ENCODE peak calls at places on chromosome 7, in seven cellular contexts. W, E, I, N, T, V and D are unnamed samples.

GRCh38 chr7:87413029-87413428 is 62.5 kb downstream of the ABCB4 start:
- DNase-seq in N (no peak), I (no peak), V (no peak), E (no peak), T (no peak), W (no peak), D (no peak)

GRCh38 chr7:63012633-63013183 is 985.9 kb upstream of the ZNF722 start:
- DNase-seq in I (no peak), E (no peak), W (no peak), T (no peak), V (no peak), N (no peak), D (no peak)

GRCh38 chr7:151663382-151664100 is 143.8 kb upstream of the RHEB start:
- DNase-seq in T (no peak), V (no peak), W (no peak), E (no peak), N (no peak), I (no peak), D (no peak)

GRCh38 chr7:117157121-117157870 is 165.6 kb downstream of the WNT2 start:
- DNase-seq in W (peak; percentile 32), T (no peak), E (no peak), N (peak; percentile 54), I (no peak), V (peak; percentile 37), D (peak; percentile 19)

GRCh38 chr7:92781117-92781720 is 55.2 kb downstream of the CDK6 start:
- DNase-seq in I (no peak), E (no peak), T (no peak), V (peak; percentile 45), N (peak; percentile 50), W (no peak), D (no peak)

GRCh38 chr7:46626261-46627037 is 705.4 kb upstream of the IGFBP3 start:
- DNase-seq in V (no peak), N (no peak), I (no peak), T (no peak), E (no peak), W (no peak), D (no peak)

GRCh38 chr7:111591-111990 is 80.8 kb upstream of the FAM20C start:
- DNase-seq in N (no peak), W (no peak), T (no peak), V (no peak), I (no peak), E (no peak), D (no peak)

GRCh38 chr7:117951711-117952280 is 78.6 kb upstream of the CTTNBP2 start:
- DNase-seq in E (no peak), I (no peak), N (no peak), W (no peak), V (no peak), T (no peak), D (no peak)

GRCh38 chr7:149261829-149262617 is at the start of gene ZNF783:
- DNase-seq in I (peak; percentile 98), N (peak; percentile 94), T (peak; percentile 71), V (peak; percentile 94), E (peak; percentile 85), W (peak; percentile 74), D (peak; percentile 93)

GRCh38 chr7:46369933-46370654 is 449.0 kb upstream of the IGFBP3 start:
- DNase-seq in T (no peak), I (no peak), N (no peak), W (no peak), E (no peak), V (no peak), D (no peak)

GRCh38 chr7:55588379-55588699 is 16.0 kb upstream of the VOPP1 start:
- DNase-seq in E (no peak), T (no peak), V (no peak), W (no peak), I (no peak), N (no peak), D (no peak)

GRCh38 chr7:106775975-106776607 is 89.0 kb upstream of the PIK3CG start:
- DNase-seq in I (no peak), W (no peak), E (no peak), N (no peak), T (no peak), V (no peak), D (no peak)

GRCh38 chr7:51318001-51318400 is 1.4 kb upstream of the COBL start:
- DNase-seq in N (no peak), T (no peak), W (no peak), V (no peak), I (no peak), E (no peak), D (no peak)

GRCh38 chr7:104926905-104927454 is 87.0 kb upstream of the KMT2E start:
- DNase-seq in V (no peak), N (no peak), T (no peak), E (no peak), W (no peak), I (no peak), D (no peak)

GRCh38 chr7:126667742-126668366 is 584.9 kb downstream of the GRM8 start:
- DNase-seq in N (no peak), E (no peak), T (no peak), V (peak; percentile 5), W (no peak), I (no peak), D (peak; percentile 28)

GRCh38 chr7:64867863-64868440 is 35.1 kb upstream of the ZNF273 start:
- DNase-seq in N (no peak), I (no peak), T (no peak), V (no peak), W (peak; percentile 3), E (no peak), D (no peak)

GRCh38 chr7:142957723-142958122 is 4.4 kb downstream of the KEL start:
- DNase-seq in W (no peak), E (no peak), T (no peak), I (no peak), V (no peak), N (no peak), D (no peak)

GRCh38 chr7:98084631-98085030 is 22.0 kb upstream of the LMTK2 start:
- DNase-seq in N (no peak), V (no peak), E (no peak), W (no peak), I (no peak), T (no peak), D (no peak)

GRCh38 chr7:104111294-104111693 is 96.5 kb downstream of the ORC5 start:
- DNase-seq in T (no peak), W (no peak), I (no peak), V (no peak), N (no peak), E (no peak), D (no peak)

GRCh38 chr7:130490287-130490686 is 1.6 kb upstream of the MEST start:
- DNase-seq in E (no peak), W (no peak), V (no peak), N (no peak), I (no peak), T (no peak), D (no peak)

GRCh38 chr7:151252961-151253691 is 4.6 kb upstream of the SMARCD3 start:
- DNase-seq in I (no peak), V (no peak), W (no peak), E (no peak), N (no peak), T (no peak), D (no peak)

GRCh38 chr7:51219261-51219988 is 97.2 kb downstream of the COBL start:
- DNase-seq in I (no peak), E (no peak), T (no peak), W (no peak), N (no peak), V (no peak), D (no peak)

GRCh38 chr7:74606101-74606908 is 51.2 kb upstream of the GTF2I start:
- DNase-seq in T (peak; percentile 24), E (peak; percentile 58), W (no peak), V (no peak), N (peak; percentile 58), I (peak; percentile 88), D (peak; percentile 63)

GRCh38 chr7:140479062-140479738 is at the start of gene MKRN1:
- DNase-seq in E (peak; percentile 97), V (peak; percentile 95), T (peak; percentile 92), N (peak; percentile 89), W (peak; percentile 85), I (peak; percentile 98), D (peak; percentile 86)
- TF ChIP-seq POLR2A in E (peak; percentile 93), V (peak; percentile 47), T (peak; percentile 53), N (peak; percentile 45), W (peak; percentile 75), I (no peak), D (peak; percentile 82)

GRCh38 chr7:111150709-111151108 is 59.8 kb downstream of the LRRN3 start:
- DNase-seq in W (no peak), I (no peak), T (no peak), E (no peak), N (no peak), V (no peak), D (no peak)
- TF ChIP-seq POLR2A in W (no peak), I (no peak), T (no peak), E (no peak), N (no peak), V (no peak), D (no peak)

DNA sequence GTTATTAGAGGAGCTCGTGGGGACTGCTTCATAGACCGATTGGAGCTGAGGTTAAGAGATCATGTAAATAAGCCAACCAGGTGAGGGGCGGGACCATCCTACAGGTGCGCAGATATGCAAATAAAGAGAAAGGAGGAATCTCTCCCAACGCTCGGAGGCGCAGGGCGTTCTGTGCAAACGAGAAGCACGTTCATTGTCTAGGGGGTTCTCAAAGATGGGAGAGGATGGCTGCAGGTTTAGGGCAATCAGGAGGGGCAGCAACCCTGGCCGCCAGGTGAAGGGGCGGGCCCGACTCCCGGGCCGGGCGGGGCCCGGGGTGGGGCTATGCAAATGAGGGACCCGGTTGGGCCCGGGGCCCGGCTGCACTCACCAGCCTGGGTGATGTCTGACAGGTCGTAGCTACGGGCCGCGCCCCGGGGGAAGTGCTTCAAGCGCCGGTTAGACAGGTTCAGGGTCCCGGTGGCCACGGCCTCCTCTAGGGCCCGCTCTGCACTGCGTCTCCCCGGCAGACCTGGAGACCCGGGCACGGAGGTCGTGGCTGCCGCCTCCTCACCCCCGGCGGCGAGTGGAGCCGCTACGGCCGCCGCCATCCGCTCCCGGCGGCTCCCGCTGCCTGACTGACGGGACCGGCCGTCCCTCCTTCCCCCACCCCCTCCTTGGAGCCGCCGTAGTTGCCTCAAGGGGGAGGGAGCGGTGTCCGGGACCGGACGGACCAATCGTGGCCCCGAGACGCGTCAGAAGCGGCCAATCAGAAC is at the start of gene LRCH4:
- DNase-seq in N (no peak), E (peak; percentile 75), I (peak; percentile 94), T (no peak), W (no peak), V (peak; percentile 42), D (no peak)
- TF ChIP-seq POLR2A in N (peak; percentile 100), E (peak; percentile 97), I (peak; percentile 97), T (peak; percentile 100), W (peak; percentile 99), V (peak; percentile 97), D (peak; percentile 99)

GRCh38 chr7:44066494-44067063 is 1.2 kb upstream of the PGAM2 start:
- DNase-seq in E (no peak), N (peak; percentile 42), V (no peak), W (no peak), I (peak; percentile 76), T (no peak), D (no peak)

GRCh38 chr7:44068054-44068453 is 2.7 kb upstream of the PGAM2 start:
- DNase-seq in I (peak; percentile 69), W (no peak), N (peak; percentile 28), E (no peak), T (no peak), V (no peak), D (no peak)

GRCh38 chr7:44066111-44066460 is 719 bp upstream of the PGAM2 start:
- DNase-seq in N (no peak), I (no peak), E (no peak), T (no peak), W (no peak), V (no peak), D (no peak)

GRCh38 chr7:44065431-44066110 is at the start of gene PGAM2:
- DNase-seq in V (no peak), E (no peak), T (peak; percentile 89), I (peak; percentile 79), N (peak; percentile 57), W (no peak), D (no peak)

GRCh38 chr7:44067064-44067951 is 1.9 kb upstream of the PGAM2 start:
- DNase-seq in N (peak; percentile 30), I (peak; percentile 69), V (no peak), T (no peak), E (no peak), W (no peak), D (no peak)
- TF ChIP-seq POLR2A in N (no peak), I (no peak), V (peak; percentile 25), T (no peak), E (no peak), W (no peak), D (peak; percentile 11)